ENCODE peak calls at places on chromosome 5, in five cellular contexts. U, Z, C, D and W are unnamed samples.

GRCh38 chr5:61659221-61659696 is 327.2 kb downstream of the ZSWIM6 start:
- ATAC-seq in U (no peak), D (no peak), C (peak; percentile 64), Z (peak; percentile 92), W (no peak)

GRCh38 chr5:132420706-132421272 is 51.3 kb downstream of the SLC22A5 start:
- ATAC-seq in Z (peak; percentile 50), U (no peak), C (no peak), D (no peak), W (no peak)

GRCh38 chr5:177364159-177364962 is 6.6 kb downstream of the RGS14 start:
- ATAC-seq in Z (no peak), D (no peak), C (no peak), U (no peak), W (no peak)

GRCh38 chr5:140049205-140049604 is 6.1 kb upstream of the NRG2 start:
- ATAC-seq in C (peak; percentile 42), Z (peak; percentile 42), D (peak; percentile 34), U (no peak), W (no peak)

GRCh38 chr5:37075399-37075950 is 173.7 kb downstream of the CPLANE1 start:
- ATAC-seq in D (no peak), C (no peak), Z (no peak), U (no peak), W (no peak)

GRCh38 chr5:142825378-142826089 is 55.4 kb downstream of the ARHGAP26 start:
- ATAC-seq in D (peak; percentile 88), Z (peak; percentile 78), C (peak; percentile 65), U (no peak), W (peak; percentile 34)

GRCh38 chr5:78519198-78519941 is 129.2 kb downstream of the LHFPL2 start:
- ATAC-seq in Z (no peak), C (no peak), D (peak; percentile 43), U (no peak), W (no peak)

GRCh38 chr5:118614701-118615475 is 373.5 kb downstream of the DTWD2 start:
- ATAC-seq in Z (no peak), C (no peak), D (no peak), U (no peak), W (no peak)

GRCh38 chr5:124790895-124791732 is 44.7 kb upstream of the ZNF608 start:
- ATAC-seq in Z (no peak), C (no peak), D (peak; percentile 55), U (peak; percentile 69), W (no peak)

GRCh38 chr5:137738947-137739346 is 3.1 kb upstream of the KLHL3 start:
- ATAC-seq in U (no peak), D (no peak), C (no peak), Z (no peak), W (no peak)

GRCh38 chr5:121963409-121963808 is 1.6 kb downstream of the SRFBP1 start:
- ATAC-seq in C (no peak), U (no peak), D (no peak), Z (no peak), W (no peak)
- H3K4me3 ChIP-seq in C (peak overlapping the region; percentile 57), U (peak overlapping the region; percentile 76), D (peak overlapping the region; percentile 93), Z (peak overlapping the region; percentile 89), W (no peak overlapping the region)

GRCh38 chr5:82046268-82046621 is 74.4 kb downstream of the ATG10 start:
- ATAC-seq in Z (no peak), C (no peak), D (no peak), U (no peak), W (no peak)

GRCh38 chr5:82054004-82054710 is 82.3 kb downstream of the ATG10 start:
- ATAC-seq in U (no peak), C (peak; percentile 71), D (no peak), Z (no peak), W (no peak)

GRCh38 chr5:82045526-82046267 is 73.9 kb downstream of the ATG10 start:
- ATAC-seq in Z (no peak), C (no peak), D (peak; percentile 24), U (peak; percentile 36), W (no peak)

DNA sequence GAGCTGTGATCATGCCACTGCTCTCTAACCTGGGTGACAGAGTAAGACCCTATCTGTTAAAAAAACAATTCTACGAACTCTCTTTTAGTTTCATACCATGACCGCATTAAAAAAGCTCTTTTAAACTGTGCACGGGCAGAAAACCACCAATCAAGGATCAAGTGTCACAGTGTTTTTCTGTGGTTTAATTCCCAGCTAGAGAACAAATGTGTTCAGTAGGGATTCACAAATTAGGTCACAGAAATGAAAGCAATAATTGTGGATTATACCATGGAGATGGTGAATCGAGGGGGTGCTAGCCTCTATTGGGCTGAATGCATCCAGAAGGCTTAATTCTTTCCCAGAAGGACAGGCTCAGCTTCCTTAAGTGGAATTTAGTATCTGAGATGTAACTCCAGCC is 79.1 kb downstream of the ATG10 start:
- ATAC-seq in D (no peak), U (no peak), C (no peak), Z (no peak), W (no peak)
- H3K27ac ChIP-seq in D (no peak overlapping the region), U (no peak overlapping the region), C (no peak overlapping the region), Z (no peak overlapping the region), W (no peak overlapping the region)

DNA sequence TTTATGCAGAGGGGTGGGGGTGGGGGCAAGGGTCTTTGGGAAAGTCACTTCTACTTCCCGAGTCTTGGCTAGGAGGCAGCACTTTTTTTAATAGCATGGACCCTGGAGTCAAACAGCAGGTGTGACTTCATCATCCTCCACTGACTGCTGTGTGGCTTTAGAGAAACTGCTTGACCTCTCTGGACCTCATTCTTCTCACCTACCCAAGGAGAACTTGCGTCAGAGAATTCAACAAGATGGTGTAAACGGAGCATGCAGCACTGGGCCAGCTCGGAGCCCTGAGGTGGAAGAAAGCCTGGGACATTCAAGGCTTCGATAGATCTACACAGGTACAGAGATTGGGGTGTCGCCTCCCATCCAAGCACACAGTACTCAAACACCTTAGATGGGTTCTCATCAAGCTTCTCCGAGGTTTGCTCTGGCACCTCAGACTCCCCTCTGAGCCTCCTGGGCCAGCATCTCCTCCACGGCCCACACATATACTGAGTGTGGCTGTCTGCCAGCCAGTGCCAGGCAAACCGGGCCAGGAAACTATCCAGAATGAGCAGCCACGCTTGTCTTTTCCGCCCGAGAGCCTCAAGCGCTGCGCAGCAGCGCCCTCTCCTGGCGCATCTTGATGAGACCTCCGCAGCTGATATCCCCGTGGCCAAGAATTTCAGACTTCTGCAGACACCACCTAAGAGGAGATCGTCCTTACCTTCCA is 4.6 kb upstream of the SLC25A48 start:
- ATAC-seq in Z (peak; percentile 64), D (peak; percentile 28), C (peak; percentile 83), U (peak; percentile 6), W (peak; percentile 42)
- TF ChIP-seq CTCF in Z (peak; percentile 82), D (peak; percentile 86), C (peak; percentile 85), U (peak; percentile 89), W (peak; percentile 48)

DNA sequence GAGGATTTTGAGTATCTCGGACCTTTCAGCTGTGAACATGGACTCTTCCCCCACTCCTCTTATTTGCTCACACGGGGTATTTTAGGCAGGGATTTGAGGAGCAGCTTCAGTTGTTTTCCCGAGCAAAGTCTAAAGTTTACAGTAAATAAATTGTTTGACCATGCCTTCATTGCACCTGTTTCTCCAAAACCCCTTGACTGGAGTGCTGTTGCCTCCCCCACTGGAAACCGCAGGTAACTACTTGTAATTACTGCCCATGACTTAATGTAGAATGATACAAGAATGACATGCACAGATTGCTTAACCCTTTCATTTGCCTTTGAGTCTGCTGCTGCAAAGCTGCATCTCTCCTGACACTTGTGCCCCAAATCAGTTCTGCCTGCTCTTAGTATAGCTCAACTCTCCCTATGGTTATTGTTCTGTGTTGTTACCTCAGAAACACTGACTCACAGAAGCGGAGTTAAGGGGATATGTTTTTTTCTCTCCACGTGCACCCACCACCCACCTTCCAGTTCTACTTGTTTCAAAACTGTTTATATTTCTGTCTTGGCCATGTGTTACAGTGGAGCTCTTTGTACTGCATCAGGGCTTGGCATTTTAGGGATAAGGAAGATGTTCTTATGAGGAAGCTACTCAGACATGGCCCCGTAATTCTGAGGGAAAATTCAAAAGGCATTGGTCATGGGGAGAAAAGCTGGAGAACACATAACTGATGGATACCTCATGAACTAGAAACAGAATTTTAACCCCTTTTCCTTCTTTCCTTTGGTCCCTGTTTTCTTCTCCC is 2.2 kb downstream of the ADRB2 start:
- ATAC-seq in Z (no peak), D (no peak), C (no peak), U (no peak), W (no peak)
- H3K4me3 ChIP-seq in Z (peak overlapping the region; percentile 70), D (no peak overlapping the region), C (no peak overlapping the region), U (peak overlapping the region; percentile 48), W (peak overlapping the region; percentile 60)

DNA sequence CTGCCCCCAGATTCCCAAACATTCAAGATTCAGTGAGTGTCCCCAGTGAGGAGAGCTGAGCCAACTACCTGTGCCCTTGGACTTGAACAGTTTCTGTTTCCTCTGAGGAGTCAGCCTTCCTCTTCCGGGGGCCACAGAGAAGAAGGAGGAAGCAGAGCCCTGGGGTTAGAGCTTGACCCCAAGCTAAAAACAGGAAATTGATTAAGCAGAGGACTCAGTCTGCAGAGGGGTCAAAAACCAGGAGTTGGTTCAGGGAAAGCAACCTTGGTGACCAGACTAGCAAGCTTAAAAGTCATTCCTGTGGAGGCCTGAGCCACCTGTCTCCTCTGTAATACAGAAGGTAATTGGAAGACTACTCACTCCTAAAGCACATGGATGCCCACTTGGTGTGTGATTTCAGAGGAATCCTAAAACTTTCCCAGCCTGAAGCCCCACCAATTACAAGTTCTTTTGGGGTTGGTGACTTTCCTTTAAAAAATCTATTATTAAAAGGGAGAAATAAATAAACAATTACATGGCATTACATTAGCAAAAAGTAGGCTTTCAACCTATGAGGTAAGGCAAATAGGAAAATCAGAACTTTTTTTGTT is 64.2 kb upstream of the SELENOP start:
- ATAC-seq in C (peak; percentile 9), D (no peak), U (no peak), Z (peak; percentile 22), W (no peak)
- H3K27ac ChIP-seq in C (no peak overlapping the region), D (no peak overlapping the region), U (no peak overlapping the region), Z (peak overlapping the region; percentile 38), W (no peak overlapping the region)

DNA sequence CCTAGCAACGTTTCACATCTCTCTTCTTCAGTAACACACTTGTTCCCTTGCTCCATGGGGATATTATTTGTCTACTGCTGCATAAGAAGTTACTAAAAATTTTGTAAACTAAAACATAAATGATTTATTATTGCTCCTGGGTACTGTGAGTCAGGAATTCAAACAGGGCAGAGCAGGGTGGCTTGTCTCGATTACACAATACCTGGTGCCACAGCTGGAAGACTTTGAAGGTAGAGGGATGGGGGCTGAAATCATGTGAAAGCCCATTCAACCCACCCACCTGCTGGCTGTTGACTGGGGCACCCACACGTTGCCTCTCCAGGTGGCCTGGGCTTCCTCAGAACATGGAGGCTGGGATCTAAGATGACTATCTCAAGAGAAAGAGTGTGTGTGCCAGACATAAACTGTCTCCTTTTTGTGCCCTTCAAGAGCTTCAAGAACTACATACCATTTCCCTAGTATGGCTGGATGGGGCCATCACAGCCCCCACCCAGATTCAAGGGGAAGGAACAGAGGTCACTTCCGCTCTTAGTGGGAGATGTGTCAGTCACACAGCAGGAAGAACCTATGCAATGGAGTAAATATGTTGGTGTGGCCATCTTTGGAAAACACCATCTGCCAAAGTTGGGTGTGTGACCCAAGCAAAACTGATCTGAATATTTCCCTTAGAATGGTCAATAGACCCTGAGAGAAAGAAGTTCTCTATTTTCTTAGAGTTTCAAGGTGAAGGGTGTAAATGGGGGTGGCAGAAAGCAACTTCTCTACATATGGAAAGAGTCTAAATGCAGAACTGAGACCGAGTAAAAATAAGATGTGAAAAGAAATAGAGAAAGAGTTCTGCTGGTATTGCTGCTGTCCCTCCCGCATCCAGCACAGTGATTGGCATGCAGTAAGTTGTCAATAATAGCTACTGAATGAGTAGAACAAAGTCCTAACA is 212.9 kb downstream of the ESM1 start:
- ATAC-seq in D (no peak), Z (no peak), U (no peak), C (no peak), W (no peak)
- TF ChIP-seq CTCF in D (no peak), Z (no peak), U (no peak), C (no peak), W (no peak)

GRCh38 chr5:170151105-170151831 is 45.6 kb downstream of the FOXI1 start:
- ATAC-seq in D (peak; percentile 84), Z (peak; percentile 73), C (peak; percentile 95), U (peak; percentile 93), W (no peak)
- H3K4me3 ChIP-seq in D (no peak overlapping the region), Z (no peak overlapping the region), C (no peak overlapping the region), U (no peak overlapping the region), W (no peak overlapping the region)

GRCh38 chr5:72107874-72108199 is 562 bp downstream of the MAP1B start:
- ATAC-seq in Z (peak; percentile 8), D (peak; percentile 51), C (peak; percentile 72), U (peak; percentile 51), W (peak; percentile 23)
- H3K27ac ChIP-seq in Z (peak overlapping the region; percentile 94), D (peak overlapping the region; percentile 96), C (peak overlapping the region; percentile 86), U (no peak overlapping the region), W (peak overlapping the region; percentile 75)